ENCODE peak calls at places on chromosomes 5 and 9, in four cellular contexts. O is sigmoid colon, C is HCT116, D is HepG2. Q is an unnamed sample.

GRCh38 chr5:29993286-29993685 is 1200.2 kb upstream of the CDH6 start:
- DNase-seq in C (no peak), O (no peak), D (no peak), Q (no peak)

GRCh38 chr5:133943475-133943817 is 25.0 kb downstream of the C5orf15 start:
- DNase-seq in C (no peak), D (no peak), O (no peak), Q (no peak)

GRCh38 chr5:82793808-82794419 is 283.3 kb downstream of the TMEM167A start:
- DNase-seq in C (peak; percentile 26), D (peak; percentile 21), O (no peak), Q (no peak)

GRCh38 chr9:15139467-15139866 is 167.5 kb downstream of the TTC39B start:
- DNase-seq in O (no peak), C (no peak), D (no peak), Q (no peak)

GRCh38 chr5:164041105-164041504 is 535.7 kb downstream of the MAT2B start:
- DNase-seq in O (no peak), C (no peak), D (no peak), Q (no peak)

GRCh38 chr9:89046832-89047231 is 55.6 kb downstream of the S1PR3 start:
- DNase-seq in D (no peak), C (no peak), O (no peak), Q (no peak)

GRCh38 chr5:38596997-38597396 is 40.6 kb upstream of the LIFR start:
- DNase-seq in O (no peak), D (peak; percentile 3), C (no peak), Q (no peak)

GRCh38 chr9:93612796-93613154 is 36.4 kb downstream of the PHF2 start:
- DNase-seq in D (no peak), C (no peak), O (no peak), Q (no peak)

GRCh38 chr9:137828527-137829259 is 48.9 kb upstream of the CACNA1B start:
- DNase-seq in O (no peak), D (no peak), C (no peak), Q (no peak)

GRCh38 chr5:149381986-149382338 is 2.9 kb upstream of the IL17B start:
- DNase-seq in C (peak; percentile 33), D (peak; percentile 52), O (peak; percentile 94), Q (peak; percentile 63)

GRCh38 chr5:151093476-151093889 is 12.6 kb upstream of the TNIP1 start:
- DNase-seq in O (peak; percentile 81), D (no peak), C (no peak), Q (no peak)

GRCh38 chr9:32524558-32525461 is 1.2 kb downstream of the RIGI start:
- DNase-seq in O (no peak), D (peak; percentile 18), C (no peak), Q (peak; percentile 15)

GRCh38 chr9:19471737-19472648 is 63.2 kb downstream of the ACER2 start:
- DNase-seq in D (peak; percentile 41), O (peak; percentile 77), C (peak; percentile 48), Q (no peak)

GRCh38 chr5:170629566-170630175 is 125.9 kb downstream of the KCNIP1 start:
- DNase-seq in C (no peak), D (no peak), O (peak; percentile 52), Q (no peak)

GRCh38 chr9:130088056-130088455 is 34.4 kb downstream of the GPR107 start:
- DNase-seq in O (peak; percentile 4), C (no peak), D (no peak), Q (no peak)

GRCh38 chr5:140418862-140419520 is 17.4 kb downstream of the ANKHD1 start:
- DNase-seq in D (no peak), C (no peak), O (no peak), Q (no peak)

GRCh38 chr9:21969011-21969935 is 24.9 kb downstream of the CDKN2A start:
- DNase-seq in D (no peak), O (no peak), C (no peak), Q (no peak)

GRCh38 chr9:92133949-92134604 is 18.9 kb upstream of the SPTLC1 start:
- DNase-seq in C (peak; percentile 74), O (peak; percentile 89), D (peak; percentile 75), Q (peak; percentile 63)

GRCh38 chr5:176824604-176825003 is 14.2 kb downstream of the UNC5A start:
- DNase-seq in D (no peak), C (no peak), O (no peak), Q (no peak)

GRCh38 chr9:12065050-12065449 is 628.1 kb upstream of the TYRP1 start:
- DNase-seq in O (no peak), C (no peak), D (no peak), Q (no peak)

DNA sequence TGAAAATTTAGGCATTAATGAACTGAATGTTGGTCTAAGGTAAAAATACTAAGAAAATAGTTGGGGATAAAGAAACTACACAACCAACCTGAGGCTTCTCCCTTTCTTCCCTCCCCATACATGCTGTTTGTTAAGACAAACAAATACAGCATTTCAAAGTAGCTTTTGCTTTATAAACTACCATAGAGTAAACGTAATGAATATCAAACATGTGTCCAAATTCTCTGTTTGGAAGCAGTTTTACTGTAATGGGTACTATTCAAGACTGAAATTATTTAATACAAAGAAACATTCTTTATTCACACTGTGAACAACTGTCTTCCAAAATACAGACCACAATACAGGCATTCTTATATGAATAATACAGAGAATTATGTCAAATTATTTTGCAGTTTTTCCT is 52.0 kb downstream of the SLC44A1 start:
- DNase-seq in D (no peak), O (no peak), C (no peak), Q (no peak)
- H3K4me3 ChIP-seq in D (no peak overlapping the region), O (no peak overlapping the region), C (no peak overlapping the region), Q (no peak overlapping the region)

DNA sequence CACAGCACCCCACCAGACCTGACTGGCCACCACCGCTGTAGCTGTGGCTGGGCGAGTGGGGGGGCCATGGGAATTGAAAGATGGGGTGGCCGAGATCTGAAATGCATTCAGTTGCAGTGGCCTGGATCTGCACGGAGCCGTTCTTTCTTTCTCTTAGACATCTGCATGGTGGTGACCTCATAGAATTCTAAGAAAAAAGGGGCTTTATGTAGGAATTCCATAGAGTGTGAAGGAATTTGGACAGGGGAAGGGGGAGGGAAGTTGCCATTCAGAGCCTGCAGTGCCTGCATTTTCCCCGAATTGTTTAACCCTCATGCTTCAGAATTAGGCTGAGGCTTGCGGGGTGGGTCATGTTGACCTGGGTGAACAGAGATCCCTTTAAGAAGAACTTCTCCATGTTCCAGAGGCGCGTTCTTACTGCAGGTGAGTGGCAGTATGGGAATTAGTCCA is 4.9 kb downstream of the NEK6 start:
- DNase-seq in O (no peak), D (no peak), C (no peak), Q (no peak)
- H3K4me1 ChIP-seq in O (no peaks in the 10 kb centered on the region), D (peaks cover 74% of the 10 kb centered on the region), C (peaks cover 47% of the 10 kb centered on the region), Q (peaks cover 24% of the 10 kb centered on the region)

DNA sequence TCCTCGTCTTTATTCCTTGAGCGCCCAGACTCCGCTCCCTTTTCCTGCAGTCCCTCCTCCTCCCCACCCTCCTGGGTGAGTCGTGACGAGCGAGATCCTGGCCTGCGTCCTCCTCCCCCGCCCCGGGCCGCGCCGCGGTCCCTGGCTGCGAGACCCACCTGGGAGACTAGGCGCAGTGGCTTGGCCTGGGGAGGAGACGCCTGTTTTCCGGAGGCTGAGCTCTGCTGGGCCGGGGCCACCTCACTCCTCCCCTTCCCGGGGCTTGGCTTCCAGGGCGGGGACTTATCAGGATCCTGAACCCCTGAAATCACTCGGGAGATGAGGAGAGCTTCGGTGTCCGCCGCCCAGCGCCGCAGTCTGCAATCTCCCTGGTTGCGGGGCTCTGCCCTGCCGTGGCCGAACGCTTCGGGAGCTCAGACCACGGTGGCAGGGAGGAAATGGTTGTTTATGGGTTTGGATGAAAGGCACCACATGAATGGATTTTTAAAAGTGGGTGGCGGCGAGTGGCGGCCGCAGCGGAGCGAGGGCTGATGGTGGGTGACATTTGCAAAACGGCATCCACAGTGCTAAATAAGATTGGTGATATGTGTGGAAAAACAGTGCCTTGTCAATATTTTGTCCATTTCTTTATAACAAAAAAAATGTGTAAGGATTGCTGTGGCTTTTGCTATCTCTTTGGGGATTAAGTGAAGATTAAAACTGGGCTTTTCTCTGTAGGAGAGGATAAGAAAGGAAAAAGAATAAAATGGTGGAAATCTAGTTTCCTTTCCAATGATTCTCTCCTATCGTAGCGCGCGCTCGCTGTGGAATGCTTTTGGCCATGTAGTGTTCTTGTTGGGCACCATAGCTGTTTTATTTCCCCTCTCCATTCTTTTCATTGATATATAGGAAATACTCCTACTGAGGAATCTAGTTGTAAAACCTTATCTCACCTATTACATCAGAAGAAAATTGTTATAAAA is 1.2 kb downstream of the STXBP1 start:
- DNase-seq in O (peak; percentile 91), D (no peak), C (no peak), Q (peak; percentile 44)
- TF ChIP-seq POLR2AphosphoS5 in O (peak; percentile 9), D (no peak), C (no peak), Q (peak; percentile 51)

DNA sequence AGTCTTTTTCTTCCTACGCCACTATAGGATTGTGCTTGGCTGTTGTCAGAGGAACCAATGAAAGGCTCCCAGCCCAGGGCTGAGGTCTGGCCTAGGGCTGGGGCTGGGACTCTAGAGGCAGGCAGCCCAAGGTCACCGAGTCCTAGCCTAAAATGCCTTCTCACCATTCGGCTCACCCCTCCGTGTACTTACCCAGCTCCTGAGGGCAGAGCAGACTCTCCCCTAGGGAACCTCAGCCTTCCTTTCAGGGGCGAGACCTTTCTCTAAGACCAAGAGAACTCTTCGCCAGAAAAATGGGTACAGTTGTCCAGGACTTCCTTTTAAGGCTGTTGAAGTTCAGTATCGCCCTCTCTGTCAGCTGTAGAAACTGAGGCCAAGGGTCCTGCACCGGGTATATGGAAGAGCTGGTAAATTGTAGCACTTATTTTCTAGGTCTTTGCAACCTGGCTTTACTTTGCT is 1.7 kb upstream of the SPRY4 start:
- DNase-seq in O (no peak), D (no peak), C (no peak), Q (no peak)
- H3K4me3 ChIP-seq in O (no peak overlapping the region), D (peak overlapping the region; percentile 88), C (peak overlapping the region; percentile 78), Q (peak overlapping the region; percentile 53)

Q was measured in prostate gland.